ENCODE peak calls at places on chromosomes 3 and 15, in nine cellular contexts. A is effector CD4-positive, alpha-beta T cell; N is AG08396; F is tibial artery; B is NCI-H1092 treated with DMSO at 0.1 percent for 48 hours; T is fibroblast of pulmonary artery; G is GM20000; Y is stimulated activated CD8-positive, alpha-beta memory T cell treated with anti-CD3 and anti-CD28 coated beads, Interleukin-12 subunit alpha, Interleukin-12 subunit beta, amount 100 ng/mL, for 1 hour; K is stimulated activated CD4-positive, alpha-beta T cell treated with anti-CD3 and anti-CD28 coated beads, Interleukin-2, amount 100 ng/mL, for 24 hours. P is an unnamed sample.
A peak's percentile ranks its signal among the peaks of the same experiment; 100 is the strongest.

GRCh38 chr3:40211579-40211978 is 97.9 kb upstream of the EIF1B start:
- DNase-seq in Y (no peak), G (no peak), T (peak; percentile 14), F (no peak), K (no peak), A (no peak), N (no peak), B (no peak), P (peak; percentile 55)

GRCh38 chr3:62184559-62184958 is 188.8 kb downstream of the FEZF2 start:
- DNase-seq in A (no peak), T (peak; percentile 44), Y (no peak), K (no peak), B (no peak), G (no peak), N (no peak), F (no peak), P (peak; percentile 5)

GRCh38 chr3:152445227-152445626 is 176.5 kb downstream of the MBNL1 start:
- DNase-seq in K (no peak), Y (no peak), F (no peak), T (no peak), G (no peak), B (no peak), N (no peak), A (no peak), P (no peak)

GRCh38 chr15:25178835-25179672 is 224.3 kb downstream of the SNRPN start:
- DNase-seq in K (peak; percentile 6), B (no peak), T (no peak), Y (no peak), F (peak; percentile 7), A (no peak), N (no peak), G (no peak), P (no peak)

GRCh38 chr3:127226946-127227842 is 34.3 kb downstream of the PRR23E start:
- DNase-seq in N (no peak), F (no peak), G (no peak), K (no peak), T (no peak), Y (no peak), B (no peak), A (no peak), P (peak; percentile 1)

GRCh38 chr3:197137741-197138140 is 108.1 kb upstream of the MELTF start:
- DNase-seq in T (no peak), N (no peak), A (no peak), B (no peak), Y (no peak), F (no peak), K (no peak), G (no peak), P (no peak)

GRCh38 chr15:68658151-68658550 is 79.4 kb downstream of the CORO2B start:
- DNase-seq in Y (no peak), K (no peak), A (no peak), B (peak; percentile 41), F (no peak), G (no peak), T (no peak), N (no peak), P (no peak)

GRCh38 chr15:88454867-88455810 is 12.0 kb downstream of the MRPL46 start:
- DNase-seq in Y (no peak), K (peak; percentile 40), B (peak; percentile 52), N (peak; percentile 78), G (peak; percentile 50), F (no peak), T (peak; percentile 79), A (no peak), P (peak; percentile 64)

GRCh38 chr3:101195951-101196713 is 124.2 kb downstream of the IMPG2 start:
- DNase-seq in T (peak; percentile 78), F (no peak), B (peak; percentile 11), N (peak; percentile 31), K (no peak), Y (no peak), G (peak; percentile 12), A (no peak), P (peak; percentile 77)

GRCh38 chr3:187750041-187750512 is 4.8 kb upstream of the BCL6 start:
- DNase-seq in N (peak; percentile 35), T (no peak), F (no peak), B (peak; percentile 28), A (no peak), G (no peak), K (no peak), Y (no peak), P (peak; percentile 92)

GRCh38 chr3:61699622-61700021 is 138.3 kb downstream of the PTPRG start:
- DNase-seq in N (no peak), G (no peak), K (no peak), A (no peak), F (no peak), T (no peak), B (no peak), Y (no peak), P (no peak)

GRCh38 chr15:57619746-57620145 is 28.0 kb downstream of the MYZAP start:
- DNase-seq in Y (no peak), B (no peak), K (no peak), F (no peak), N (no peak), G (no peak), A (no peak), T (no peak), P (no peak)